ENCODE peak calls at places on chromosomes 13 and 19, in four cellular contexts. Q, T, B and G are unnamed samples. For H3K27me3, the result is how much of the 10 kb centered on the place peaks cover.

GRCh38 chr19:43798546-43799409 is 3.5 kb downstream of the LYPD5 start:
- DNase-seq in Q (peak), T (no peak), B (no peak), G (peak)

GRCh38 chr19:49875801-49876421 is 1.2 kb downstream of the AKT1S1 start:
- DNase-seq in Q (peak), T (peak), B (no peak), G (peak)

GRCh38 chr13:103471896-103472295 is 405.7 kb upstream of the SLC10A2 start:
- DNase-seq in Q (peak), T (no peak), B (peak), G (peak)

GRCh38 chr19:32067686-32068085 is 277.7 kb upstream of the ZNF507 start:
- DNase-seq in Q (peak), T (no peak), B (peak), G (peak)

GRCh38 chr13:98142427-98143156 is at the start of gene FARP1:
- DNase-seq in Q (peak), T (peak), B (no peak), G (peak)

GRCh38 chr13:30831515-30831914 is 74.6 kb upstream of the MEDAG start:
- DNase-seq in Q (no peak), T (no peak), B (no peak), G (no peak)

GRCh38 chr13:107866007-107866665 is 349.2 kb downstream of the LIG4 start:
- DNase-seq in Q (peak), T (peak), B (no peak), G (peak)

GRCh38 chr13:50326271-50326670 is 311.0 kb downstream of the KCNRG start:
- DNase-seq in Q (no peak), T (no peak), B (no peak), G (no peak)

GRCh38 chr19:17718988-17719711 is at the start of gene MAP1S:
- DNase-seq in Q (peak), T (peak), B (peak), G (peak)

GRCh38 chr13:90168953-90169352 is 1178.5 kb upstream of the MIR17HG start:
- DNase-seq in Q (no peak), T (no peak), B (no peak), G (no peak)

GRCh38 chr19:54464044-54464623 is 556 bp upstream of the LENG9 start:
- DNase-seq in Q (peak), T (peak), B (peak), G (peak)

GRCh38 chr19:51366999-51367564 is 894 bp upstream of the ETFB start:
- DNase-seq in Q (no peak), T (no peak), B (no peak), G (no peak)

GRCh38 chr19:57537953-57538547 is 10.9 kb downstream of the ZNF549 start:
- DNase-seq in Q (no peak), T (no peak), B (no peak), G (peak)

GRCh38 chr19:41616785-41617621 is 9.9 kb downstream of the CEACAM4 start:
- DNase-seq in Q (peak), T (peak), B (no peak), G (peak)

GRCh38 chr19:41801682-41802317 is 5.4 kb downstream of the CEACAM3 start:
- DNase-seq in Q (no peak), T (no peak), B (no peak), G (no peak)

GRCh38 chr13:99907038-99907437 is 64.5 kb downstream of the ZIC5 start:
- DNase-seq in Q (no peak), T (no peak), B (no peak), G (no peak)

GRCh38 chr13:99907627-99908026 is 63.9 kb downstream of the ZIC5 start:
- DNase-seq in Q (no peak), T (no peak), B (no peak), G (no peak)

GRCh38 chr13:99908129-99908805 is 63.3 kb downstream of the ZIC5 start:
- DNase-seq in Q (no peak), T (no peak), B (no peak), G (peak)

GRCh38 chr13:99905224-99905623 is 66.3 kb downstream of the ZIC5 start:
- DNase-seq in Q (no peak), T (no peak), B (no peak), G (no peak)

DNA sequence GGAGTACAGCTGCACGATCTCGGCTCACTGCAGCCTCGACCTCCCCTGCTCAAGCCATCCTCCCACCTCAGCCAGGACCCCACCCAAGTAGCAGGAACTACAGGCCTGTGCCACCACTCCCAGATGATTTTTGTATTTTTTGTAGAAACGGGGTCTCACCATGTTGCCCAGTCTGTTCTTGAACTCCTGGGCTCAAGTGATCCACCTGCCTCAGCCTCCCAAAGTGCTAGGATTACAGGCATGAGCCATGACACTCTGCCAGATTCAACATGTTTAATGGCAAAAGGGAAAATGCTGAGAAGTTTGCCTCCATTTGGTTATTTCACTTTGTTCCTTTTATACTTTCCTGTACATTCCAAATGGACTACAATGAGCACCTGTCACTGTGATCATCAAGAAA is 65.8 kb downstream of the ZIC5 start:
- DNase-seq in Q (no peak), T (no peak), B (no peak), G (no peak)
- H4K5ac ChIP-seq in Q (no peak), T (no peak), B (no peak), G (no peak)

DNA sequence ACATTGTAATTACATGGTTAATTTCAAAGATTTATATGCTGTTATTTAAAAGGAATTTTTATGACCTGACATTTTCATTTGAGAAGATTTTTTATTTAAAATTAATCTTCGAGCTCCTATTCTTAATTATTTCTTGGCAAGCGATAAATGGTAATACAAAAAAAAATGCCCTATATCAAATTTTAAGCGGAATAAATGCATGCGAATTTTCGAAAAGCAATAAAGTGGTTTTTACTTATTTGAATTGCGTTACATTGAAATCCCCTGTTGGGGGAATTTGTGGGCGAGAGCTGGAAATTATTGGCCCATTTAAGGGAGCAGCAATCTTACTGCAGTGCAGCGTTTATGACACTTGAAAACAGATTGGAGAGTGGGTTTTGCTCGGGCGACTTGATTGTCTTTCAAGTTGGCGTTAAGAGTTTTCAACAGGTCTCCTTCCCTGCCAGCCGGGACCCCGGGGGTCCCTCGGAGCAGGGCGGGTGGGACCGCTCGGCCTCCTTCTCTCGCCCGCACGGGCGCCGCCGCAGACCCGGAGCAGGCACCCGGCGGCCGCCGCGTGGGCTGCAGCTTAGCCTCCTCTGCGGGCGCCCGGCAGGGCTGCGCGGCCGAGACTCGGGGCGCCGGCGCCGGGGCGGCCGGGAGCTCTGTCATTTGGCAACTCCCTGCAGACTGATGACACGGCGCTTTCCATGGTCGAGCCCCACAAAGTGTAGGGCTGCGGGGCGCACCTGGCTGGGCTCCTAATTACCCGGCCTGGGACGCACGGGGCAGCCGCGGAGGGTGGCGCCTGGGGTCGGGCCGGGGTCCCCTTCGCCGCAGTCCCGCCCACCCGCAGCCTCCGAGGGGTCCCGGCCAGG is 255.1 kb upstream of the SOX21 start:
- DNase-seq in Q (peak), T (no peak), B (no peak), G (peak)
- H2BK120ac ChIP-seq in Q (no peak), T (no peak), B (no peak), G (no peak)

GRCh38 chr19:19201697-19202630 is 1.2 kb downstream of the NR2C2AP start:
- DNase-seq in Q (no peak), T (no peak), B (no peak), G (no peak)

GRCh38 chr19:19203012-19203856 is at the start of gene NR2C2AP:
- DNase-seq in Q (peak), T (peak), B (no peak), G (peak)

GRCh38 chr19:19202707-19203011 is 555 bp downstream of the NR2C2AP start:
- DNase-seq in Q (no peak), T (no peak), B (no peak), G (peak)

GRCh38 chr19:19205416-19206410 is 2.5 kb upstream of the NR2C2AP start:
- DNase-seq in Q (no peak), T (no peak), B (no peak), G (peak)

DNA sequence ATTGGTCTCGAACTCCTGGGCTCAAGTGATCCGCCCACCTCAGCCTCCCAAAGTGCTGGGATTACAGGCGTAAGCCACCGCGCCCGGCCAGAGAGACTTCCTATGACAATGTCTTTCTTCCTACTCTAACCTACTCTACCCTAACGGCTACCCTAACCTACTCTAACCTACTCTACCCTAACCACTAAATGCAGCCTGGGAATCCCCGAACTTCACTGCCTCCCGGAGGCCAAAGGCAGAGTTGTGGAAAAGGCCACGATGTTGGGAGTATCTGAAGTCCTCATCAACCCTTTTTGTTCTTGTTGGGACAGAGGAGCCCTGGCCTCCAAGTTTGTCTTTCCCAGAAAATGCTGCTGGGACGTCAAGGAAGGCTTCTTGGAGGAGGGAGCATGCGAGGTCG is 967 bp upstream of the NR2C2AP start:
- DNase-seq in Q (peak), T (no peak), B (no peak), G (peak)
- H3K27me3 ChIP-seq in Q (under half), T (under half), B (under half), G (under half)

GRCh38 chr13:72400859-72401258 is 326.6 kb downstream of the MZT1 start:
- DNase-seq in Q (no peak), T (no peak), B (no peak), G (no peak)

GRCh38 chr13:72397265-72397664 is 330.2 kb downstream of the MZT1 start:
- DNase-seq in Q (no peak), T (no peak), B (no peak), G (no peak)

GRCh38 chr13:72403396-72404010 is 323.9 kb downstream of the MZT1 start:
- DNase-seq in Q (no peak), T (no peak), B (no peak), G (no peak)

DNA sequence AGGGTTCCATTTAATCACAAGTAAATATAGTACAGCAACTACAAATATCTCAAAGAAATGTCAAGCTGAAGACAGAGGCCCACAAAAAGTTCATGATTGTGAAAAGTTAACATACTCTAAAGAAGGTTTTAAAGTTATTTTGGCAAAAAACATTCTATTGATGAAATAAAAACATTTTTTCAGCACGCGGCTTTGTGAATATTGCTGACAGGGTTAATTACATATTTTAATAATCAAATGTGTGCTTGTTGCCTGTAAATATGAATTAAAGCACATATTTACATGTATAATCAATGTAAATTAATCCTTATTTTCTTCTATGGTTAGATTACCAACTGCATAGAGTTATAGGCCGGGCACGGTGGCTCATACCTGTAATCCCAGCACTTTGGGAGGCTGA is 328.1 kb downstream of the MZT1 start:
- DNase-seq in Q (no peak), T (no peak), B (no peak), G (no peak)
- H4K5ac ChIP-seq in Q (no peak), T (no peak), B (no peak), G (no peak)

DNA sequence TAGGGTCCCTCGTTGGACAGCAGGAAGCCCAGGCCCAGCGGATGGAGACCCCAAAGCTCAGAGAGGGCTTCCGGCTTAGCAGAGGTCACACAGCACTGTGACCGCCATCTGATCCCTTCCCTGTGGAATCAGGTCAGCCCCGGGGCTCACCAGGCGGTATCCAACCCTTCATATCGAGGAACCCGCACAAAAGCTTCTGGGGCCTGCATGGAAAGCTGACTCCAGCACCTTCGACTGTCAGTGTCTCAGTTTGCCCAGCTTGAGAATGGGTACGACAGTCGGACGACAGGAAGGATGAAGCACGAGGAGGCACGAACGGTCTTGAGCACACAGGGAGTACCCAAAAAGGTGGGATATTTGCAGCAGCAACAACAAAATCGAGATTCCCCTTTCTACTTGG is 2.6 kb downstream of the TLE5 start:
- DNase-seq in Q (no peak), T (no peak), B (no peak), G (no peak)
- H2BK120ac ChIP-seq in Q (no peak), T (no peak), B (no peak), G (no peak)

GRCh38 chr13:25169951-25170553 is 2.0 kb downstream of the AMER2 start:
- DNase-seq in Q (no peak), T (no peak), B (no peak), G (peak)

GRCh38 chr13:25171517-25172302 is at the start of gene AMER2:
- DNase-seq in Q (no peak), T (no peak), B (no peak), G (peak)

GRCh38 chr13:25169356-25169755 is 2.7 kb downstream of the AMER2 start:
- DNase-seq in Q (no peak), T (no peak), B (no peak), G (no peak)

GRCh38 chr13:25171170-25171516 is 945 bp downstream of the AMER2 start:
- DNase-seq in Q (no peak), T (no peak), B (no peak), G (no peak)

DNA sequence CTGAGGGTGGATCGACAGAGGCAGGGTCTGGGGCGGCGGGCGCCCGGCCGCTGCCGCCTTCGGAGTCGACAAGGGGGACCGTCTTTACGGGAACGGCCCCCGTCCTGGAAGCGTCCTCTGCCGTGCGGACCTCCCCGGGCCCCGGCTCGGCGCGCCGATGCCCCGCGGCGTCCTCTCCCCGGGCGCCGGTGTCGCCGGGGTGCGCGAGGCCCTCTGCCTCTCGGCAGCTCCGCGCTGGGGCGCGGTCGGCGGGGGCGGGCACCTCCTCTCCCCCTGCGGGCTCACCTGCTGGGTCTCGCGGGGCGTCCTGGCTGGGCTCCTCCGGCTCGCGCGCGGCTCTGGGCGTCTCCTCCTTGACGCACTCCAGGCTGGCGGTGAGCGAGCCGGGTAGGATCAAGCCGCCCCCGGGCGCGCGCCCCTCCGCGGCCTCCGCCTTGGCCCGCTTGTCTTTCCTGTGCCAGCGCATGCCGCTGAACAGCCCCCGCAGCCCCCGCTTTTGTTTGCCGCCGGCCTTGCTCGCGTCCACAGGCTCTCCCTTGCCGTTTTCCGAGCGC is 1.5 kb downstream of the AMER2 start:
- DNase-seq in Q (no peak), T (no peak), B (no peak), G (peak)
- H3K27me3 ChIP-seq in Q (under half), T (under half), B (under half), G (under half)

DNA sequence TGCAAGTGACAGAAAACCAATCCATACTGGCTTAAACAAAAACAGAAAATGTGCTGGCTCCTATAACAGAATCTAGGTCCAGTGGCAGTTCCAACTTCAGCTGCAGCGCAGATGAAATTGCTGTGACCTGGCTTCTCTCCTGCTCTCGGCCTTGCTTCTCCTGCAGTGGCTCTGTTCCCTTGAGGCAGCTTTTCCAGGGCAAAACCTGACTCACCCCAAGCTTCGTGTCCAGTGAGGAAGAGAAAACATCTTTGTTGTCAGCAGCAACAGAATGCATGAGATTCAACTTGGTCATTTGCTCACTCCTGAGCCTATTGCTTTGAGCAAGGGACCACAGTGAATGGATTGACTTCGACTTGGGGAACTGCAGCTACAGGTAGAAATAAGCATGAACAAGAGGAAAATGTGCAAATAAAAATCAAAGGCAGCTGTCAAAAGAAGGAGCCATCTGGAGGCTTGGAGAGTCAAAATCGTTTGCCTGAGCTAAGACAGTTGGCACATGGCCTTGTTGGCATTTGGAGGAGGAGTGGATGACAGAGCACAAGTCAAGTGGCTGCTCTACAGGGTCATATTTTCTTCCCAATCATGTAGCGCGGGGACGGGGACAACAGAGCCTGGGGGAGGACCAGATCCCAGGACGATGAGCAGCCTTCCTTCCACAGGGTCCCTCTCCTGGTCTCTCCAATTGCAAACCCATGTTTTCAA is 523.4 kb downstream of the FGF9 start:
- DNase-seq in Q (no peak), T (no peak), B (no peak), G (no peak)
- H4K5ac ChIP-seq in Q (no peak), T (no peak), B (no peak), G (no peak)

GRCh38 chr13:46894534-46894906 is 2.3 kb downstream of the HTR2A start:
- DNase-seq in Q (no peak), T (no peak), B (no peak), G (no peak)

GRCh38 chr13:46896346-46897138 is at the start of gene HTR2A:
- DNase-seq in Q (no peak), T (peak), B (no peak), G (no peak)

GRCh38 chr13:46893221-46893620 is 3.6 kb downstream of the HTR2A start:
- DNase-seq in Q (no peak), T (no peak), B (no peak), G (no peak)

GRCh38 chr13:46899801-46900200 is 2.9 kb upstream of the HTR2A start:
- DNase-seq in Q (no peak), T (no peak), B (no peak), G (no peak)

GRCh38 chr13:46893820-46894533 is 2.9 kb downstream of the HTR2A start:
- DNase-seq in Q (peak), T (peak), B (peak), G (peak)
- H2BK120ac ChIP-seq in Q (no peak), T (peak), B (no peak), G (no peak)

GRCh38 chr19:2354670-2355069 is 5.4 kb upstream of the TMPRSS9 start:
- DNase-seq in Q (no peak), T (no peak), B (no peak), G (no peak)
- H3K27me3 ChIP-seq in Q (under half), T (under half), B (under half), G (under half)